ENCODE peak calls at places on chromosomes 5 and 9, in seven cellular contexts. One of them, this sample, is unnamed.
A peak's percentile ranks its signal among the peaks of the same experiment; 100 is the strongest.

GRCh38 chr9:16626577-16627130 is 243.8 kb downstream of the BNC2 start:
- DNase-seq in D721Med: no peak
- DNase-seq in skeletal muscle cell: peak; percentile 61
- DNase-seq in NCI-H146: no peak
- DNase-seq in endodermal cell: peak; percentile 79
- DNase-seq in small intestine: no peak
- DNase-seq in T-helper 9 cell: no peak
- DNase-seq in this sample: no peak

GRCh38 chr5:27220752-27221151 is 182.4 kb upstream of the CDH9 start:
- DNase-seq in D721Med: no peak
- DNase-seq in skeletal muscle cell: no peak
- DNase-seq in NCI-H146: no peak
- DNase-seq in endodermal cell: no peak
- DNase-seq in small intestine: no peak
- DNase-seq in T-helper 9 cell: no peak
- DNase-seq in this sample: no peak

GRCh38 chr9:113345165-113345564 is 4.2 kb upstream of the BSPRY start:
- DNase-seq in D721Med: no peak
- DNase-seq in skeletal muscle cell: no peak
- DNase-seq in NCI-H146: no peak
- DNase-seq in endodermal cell: no peak
- DNase-seq in small intestine: peak; percentile 45
- DNase-seq in T-helper 9 cell: no peak
- DNase-seq in this sample: no peak

GRCh38 chr5:170273968-170274710 is 23.4 kb downstream of the LCP2 start:
- DNase-seq in D721Med: no peak
- DNase-seq in skeletal muscle cell: no peak
- DNase-seq in NCI-H146: peak; percentile 1
- DNase-seq in endodermal cell: peak; percentile 89
- DNase-seq in small intestine: peak; percentile 61
- DNase-seq in T-helper 9 cell: peak; percentile 43
- DNase-seq in this sample: peak; percentile 65

GRCh38 chr9:35903049-35903448 is 3.0 kb upstream of the HRCT1 start:
- DNase-seq in D721Med: no peak
- DNase-seq in skeletal muscle cell: no peak
- DNase-seq in NCI-H146: peak; percentile 66
- DNase-seq in endodermal cell: peak; percentile 59
- DNase-seq in small intestine: peak; percentile 82
- DNase-seq in T-helper 9 cell: no peak
- DNase-seq in this sample: no peak

GRCh38 chr5:150272531-150272930 is 17.0 kb downstream of the CAMK2A start:
- DNase-seq in D721Med: peak; percentile 66
- DNase-seq in skeletal muscle cell: no peak
- DNase-seq in NCI-H146: peak; percentile 31
- DNase-seq in endodermal cell: peak; percentile 87
- DNase-seq in small intestine: peak; percentile 13
- DNase-seq in T-helper 9 cell: no peak
- DNase-seq in this sample: no peak

GRCh38 chr9:2597483-2597882 is 24.1 kb upstream of the VLDLR start:
- DNase-seq in D721Med: no peak
- DNase-seq in skeletal muscle cell: no peak
- DNase-seq in NCI-H146: no peak
- DNase-seq in endodermal cell: no peak
- DNase-seq in small intestine: no peak
- DNase-seq in T-helper 9 cell: no peak
- DNase-seq in this sample: no peak

GRCh38 chr5:14231156-14231555 is 88.0 kb downstream of the TRIO start:
- DNase-seq in D721Med: no peak
- DNase-seq in skeletal muscle cell: no peak
- DNase-seq in NCI-H146: no peak
- DNase-seq in endodermal cell: no peak
- DNase-seq in small intestine: no peak
- DNase-seq in T-helper 9 cell: no peak
- DNase-seq in this sample: no peak

GRCh38 chr5:28896949-28897348 is 1858.6 kb upstream of the CDH9 start:
- DNase-seq in D721Med: no peak
- DNase-seq in skeletal muscle cell: no peak
- DNase-seq in NCI-H146: no peak
- DNase-seq in endodermal cell: no peak
- DNase-seq in small intestine: no peak
- DNase-seq in T-helper 9 cell: no peak
- DNase-seq in this sample: no peak

GRCh38 chr9:113886471-113886870 is 10.4 kb downstream of the ZNF618 start:
- DNase-seq in D721Med: no peak
- DNase-seq in skeletal muscle cell: no peak
- DNase-seq in NCI-H146: no peak
- DNase-seq in endodermal cell: no peak
- DNase-seq in small intestine: peak; percentile 61
- DNase-seq in T-helper 9 cell: no peak
- DNase-seq in this sample: no peak

GRCh38 chr9:20256284-20256948 is 365.9 kb downstream of the MLLT3 start:
- DNase-seq in D721Med: no peak
- DNase-seq in skeletal muscle cell: no peak
- DNase-seq in NCI-H146: no peak
- DNase-seq in endodermal cell: no peak
- DNase-seq in small intestine: no peak
- DNase-seq in T-helper 9 cell: no peak
- DNase-seq in this sample: no peak

GRCh38 chr9:101791938-101792337 is 53.5 kb upstream of the GRIN3A start:
- DNase-seq in D721Med: no peak
- DNase-seq in skeletal muscle cell: no peak
- DNase-seq in NCI-H146: peak; percentile 51
- DNase-seq in endodermal cell: peak; percentile 91
- DNase-seq in small intestine: peak; percentile 50
- DNase-seq in T-helper 9 cell: no peak
- DNase-seq in this sample: peak; percentile 4

GRCh38 chr9:109779711-109780452 is at the start of gene PALM2AKAP2:
- DNase-seq in D721Med: no peak
- DNase-seq in skeletal muscle cell: no peak
- DNase-seq in NCI-H146: peak; percentile 17
- DNase-seq in endodermal cell: peak; percentile 90
- DNase-seq in small intestine: peak; percentile 52
- DNase-seq in T-helper 9 cell: no peak
- DNase-seq in this sample: no peak

GRCh38 chr5:54438601-54439399 is 16.7 kb upstream of the HSPB3 start:
- DNase-seq in D721Med: no peak
- DNase-seq in skeletal muscle cell: no peak
- DNase-seq in NCI-H146: no peak
- DNase-seq in endodermal cell: no peak
- DNase-seq in small intestine: no peak
- DNase-seq in T-helper 9 cell: no peak
- DNase-seq in this sample: no peak

GRCh38 chr9:19431361-19432171 is 22.8 kb downstream of the ACER2 start:
- DNase-seq in D721Med: no peak
- DNase-seq in skeletal muscle cell: no peak
- DNase-seq in NCI-H146: no peak
- DNase-seq in endodermal cell: no peak
- DNase-seq in small intestine: no peak
- DNase-seq in T-helper 9 cell: no peak
- DNase-seq in this sample: no peak

GRCh38 chr5:82405618-82406199 is 127.6 kb upstream of the RPS23 start:
- DNase-seq in D721Med: no peak
- DNase-seq in skeletal muscle cell: peak; percentile 100
- DNase-seq in NCI-H146: no peak
- DNase-seq in endodermal cell: no peak
- DNase-seq in small intestine: no peak
- DNase-seq in T-helper 9 cell: no peak
- DNase-seq in this sample: no peak

GRCh38 chr5:147490989-147491388 is 18.9 kb downstream of the DPYSL3 start:
- DNase-seq in D721Med: no peak
- DNase-seq in skeletal muscle cell: no peak
- DNase-seq in NCI-H146: no peak
- DNase-seq in endodermal cell: peak; percentile 58
- DNase-seq in small intestine: no peak
- DNase-seq in T-helper 9 cell: no peak
- DNase-seq in this sample: no peak

GRCh38 chr5:134503937-134504437 is 21.5 kb upstream of the JADE2 start:
- DNase-seq in D721Med: no peak
- DNase-seq in skeletal muscle cell: no peak
- DNase-seq in NCI-H146: no peak
- DNase-seq in endodermal cell: no peak
- DNase-seq in small intestine: no peak
- DNase-seq in T-helper 9 cell: no peak
- DNase-seq in this sample: no peak

GRCh38 chr9:96080364-96080763 is 204.9 kb downstream of the ERCC6L2 start:
- DNase-seq in D721Med: no peak
- DNase-seq in skeletal muscle cell: no peak
- DNase-seq in NCI-H146: no peak
- DNase-seq in endodermal cell: no peak
- DNase-seq in small intestine: peak; percentile 58
- DNase-seq in T-helper 9 cell: no peak
- DNase-seq in this sample: no peak

GRCh38 chr5:149322518-149322917 is 22.8 kb upstream of the GRPEL2 start:
- DNase-seq in D721Med: no peak
- DNase-seq in skeletal muscle cell: no peak
- DNase-seq in NCI-H146: no peak
- DNase-seq in endodermal cell: peak; percentile 70
- DNase-seq in small intestine: peak; percentile 96
- DNase-seq in T-helper 9 cell: no peak
- DNase-seq in this sample: no peak

GRCh38 chr5:72231989-72232703 is 87.9 kb downstream of the MRPS27 start:
- DNase-seq in D721Med: no peak
- DNase-seq in skeletal muscle cell: no peak
- DNase-seq in NCI-H146: no peak
- DNase-seq in endodermal cell: no peak
- DNase-seq in small intestine: peak; percentile 30
- DNase-seq in T-helper 9 cell: no peak
- DNase-seq in this sample: no peak

This sample was measured in CD8-positive, alpha-beta T cell.